ENCODE peak calls at places on chromosomes 3 and 15, in six cellular contexts. E is AG08396; O is lower lobe of right lung; N is activated naive CD8-positive, alpha-beta T cell treated with anti-CD3 and anti-CD28 coated beads, Interleukin-2, amount 50 U/mL, for 24 hours; I is endothelial cell of umbilical vein; B is brain microvascular endothelial cell. J is an unnamed sample.

GRCh38 chr3:42682301-42683070 is 2.9 kb upstream of the KLHL40 start:
- DNase-seq in B (no peak), E (no peak), I (no peak), N (no peak), O (peak; percentile 19), J (no peak)

GRCh38 chr3:14434541-14435151 is 32.2 kb downstream of the SLC6A6 start:
- DNase-seq in B (no peak), O (peak; percentile 82), N (no peak), I (no peak), E (no peak), J (no peak)

GRCh38 chr15:76964157-76964556 is 30.8 kb upstream of the PSTPIP1 start:
- DNase-seq in B (no peak), E (no peak), O (no peak), N (no peak), I (peak; percentile 27), J (no peak)

GRCh38 chr15:73996939-73997338 is 2.4 kb downstream of the PML start:
- DNase-seq in O (no peak), N (no peak), E (peak; percentile 69), I (peak; percentile 85), B (peak; percentile 28), J (no peak)

GRCh38 chr3:108441081-108441507 is 69.3 kb downstream of the MYH15 start:
- DNase-seq in E (no peak), I (no peak), B (no peak), O (no peak), N (no peak), J (no peak)

GRCh38 chr3:195060531-195061385 is 210.2 kb downstream of the XXYLT1 start:
- DNase-seq in E (no peak), O (no peak), N (no peak), B (no peak), I (no peak), J (no peak)

GRCh38 chr15:67249830-67250229 is 4.6 kb downstream of the AAGAB start:
- DNase-seq in B (no peak), O (no peak), I (no peak), N (no peak), E (no peak), J (no peak)

GRCh38 chr3:71441217-71441924 is 142.2 kb downstream of the FOXP1 start:
- DNase-seq in I (no peak), O (peak; percentile 65), E (no peak), B (no peak), N (no peak), J (no peak)

GRCh38 chr3:16468114-16469098 is 45.1 kb downstream of the RFTN1 start:
- DNase-seq in B (peak; percentile 72), O (no peak), I (peak; percentile 78), N (no peak), E (no peak), J (no peak)

GRCh38 chr3:183455064-183455463 is 26.6 kb upstream of the MCF2L2 start:
- DNase-seq in N (no peak), O (no peak), E (no peak), B (peak; percentile 76), I (peak; percentile 83), J (no peak)

GRCh38 chr3:127216415-127217261 is 23.7 kb downstream of the PRR23E start:
- DNase-seq in I (no peak), O (no peak), N (no peak), B (no peak), E (no peak), J (peak; percentile 62)

GRCh38 chr15:83319771-83320170 is 35.3 kb upstream of the BNC1 start:
- DNase-seq in E (no peak), I (no peak), B (no peak), N (no peak), O (no peak), J (no peak)

GRCh38 chr3:102024270-102024904 is 175.1 kb downstream of the NFKBIZ start:
- DNase-seq in N (no peak), O (no peak), I (no peak), B (no peak), E (no peak), J (no peak)

GRCh38 chr3:12516873-12517272 is 28.4 kb downstream of the MKRN2OS start:
- DNase-seq in E (no peak), O (no peak), B (no peak), I (no peak), N (no peak), J (no peak)

GRCh38 chr15:75836953-75837321 is 6.3 kb upstream of the UBE2Q2 start:
- DNase-seq in E (peak; percentile 68), I (peak; percentile 42), B (peak; percentile 86), N (peak; percentile 50), O (peak; percentile 53), J (no peak)

GRCh38 chr3:156553705-156554356 is 1.1 kb downstream of the SSR3 start:
- DNase-seq in B (peak; percentile 76), I (peak; percentile 57), E (peak; percentile 35), O (no peak), N (peak; percentile 16), J (no peak)